ENCODE peak calls at places on chromosomes 5 and 9, in seven cellular contexts. K, U, O, C, J, G and Z are unnamed samples. For H3K4me1, the result is how much of the 10 kb centered on the place peaks cover.

GRCh38 chr5:317086-317811 is 4.3 kb upstream of the AHRR start:
- DNase-seq in O (no peak), K (peak), U (no peak), G (no peak), C (no peak), J (no peak), Z (no peak)

GRCh38 chr5:88813805-88814584 is 69.0 kb downstream of the MEF2C start:
- DNase-seq in G (no peak), O (no peak), C (no peak), U (no peak), K (no peak), J (no peak), Z (no peak)

GRCh38 chr5:172775326-172776234 is 4.6 kb upstream of the DUSP1 start:
- DNase-seq in O (peak), J (no peak), C (peak), K (no peak), G (peak), U (peak), Z (peak)

GRCh38 chr9:16103613-16104012 is 550.8 kb downstream of the CCDC171 start:
- DNase-seq in K (no peak), C (no peak), O (peak), J (no peak), G (no peak), U (no peak), Z (no peak)

GRCh38 chr9:72476617-72477375 is 44.6 kb upstream of the TMC1 start:
- DNase-seq in O (no peak), K (no peak), U (peak), C (no peak), G (no peak), J (peak), Z (no peak)

GRCh38 chr9:21095561-21095960 is 17.8 kb upstream of the IFNB1 start:
- DNase-seq in O (no peak), K (no peak), G (no peak), J (no peak), U (no peak), C (no peak), Z (no peak)

GRCh38 chr5:53360811-53361210 is 119.6 kb upstream of the FST start:
- DNase-seq in J (no peak), C (no peak), G (no peak), K (no peak), U (no peak), O (no peak), Z (no peak)

GRCh38 chr9:132572921-132573320 is 9.5 kb upstream of the BARHL1 start:
- DNase-seq in K (no peak), G (no peak), C (no peak), J (no peak), O (no peak), U (no peak), Z (no peak)

GRCh38 chr5:136457390-136458094 is 92.2 kb upstream of the TRPC7 start:
- DNase-seq in C (no peak), U (no peak), O (no peak), J (no peak), G (no peak), K (no peak), Z (no peak)

GRCh38 chr5:9613360-9613759 is 16.8 kb downstream of the TAS2R1 start:
- DNase-seq in J (no peak), O (no peak), K (no peak), U (no peak), C (no peak), G (no peak), Z (no peak)

GRCh38 chr5:125595095-125595494 is 828.1 kb upstream of the GRAMD2B start:
- DNase-seq in O (peak), U (peak), C (no peak), G (peak), K (no peak), J (no peak), Z (peak)

GRCh38 chr5:167945542-167946384 is 345.7 kb upstream of the WWC1 start:
- DNase-seq in C (no peak), G (no peak), O (no peak), J (no peak), K (no peak), U (no peak), Z (no peak)

GRCh38 chr5:121692163-121692562 is 159.5 kb upstream of the FTMT start:
- DNase-seq in C (no peak), J (no peak), G (no peak), K (no peak), O (no peak), U (no peak), Z (no peak)

GRCh38 chr9:7452378-7452777 is 347.2 kb downstream of the DMAC1 start:
- DNase-seq in C (no peak), K (no peak), G (no peak), O (no peak), U (no peak), J (no peak), Z (no peak)

GRCh38 chr5:93581738-93582414 is 857 bp upstream of the NR2F1-AS1 start:
- DNase-seq in G (no peak), O (peak), C (no peak), U (no peak), K (no peak), J (no peak), Z (no peak)

GRCh38 chr9:126108240-126108639 is 218.4 kb upstream of the MVB12B start:
- DNase-seq in C (no peak), K (no peak), O (no peak), J (no peak), G (no peak), U (no peak), Z (no peak)

GRCh38 chr9:69389437-69389995 is 64.5 kb downstream of the ENTREP1 start:
- DNase-seq in O (no peak), C (no peak), G (no peak), J (no peak), K (no peak), U (no peak), Z (no peak)

GRCh38 chr9:1941989-1942388 is 73.2 kb upstream of the SMARCA2 start:
- DNase-seq in K (no peak), U (no peak), G (no peak), C (no peak), O (no peak), J (no peak), Z (no peak)

GRCh38 chr5:106956901-106957300 is 713.8 kb downstream of the EFNA5 start:
- DNase-seq in G (no peak), K (no peak), O (no peak), J (no peak), C (no peak), U (no peak), Z (no peak)

GRCh38 chr5:80864706-80865435 is 95.3 kb upstream of the RASGRF2 start:
- DNase-seq in C (no peak), G (no peak), O (no peak), U (no peak), K (no peak), J (no peak), Z (no peak)

GRCh38 chr9:116219686-116220085 is 66.1 kb downstream of the PAPPA start:
- DNase-seq in U (no peak), C (no peak), O (no peak), J (no peak), K (no peak), G (no peak), Z (no peak)

GRCh38 chr9:70012569-70012968 is 31.1 kb upstream of the MAMDC2 start:
- DNase-seq in U (no peak), O (no peak), J (no peak), K (no peak), C (no peak), G (no peak), Z (no peak)

GRCh38 chr9:130938652-130939404 is at the start of gene FIBCD1:
- DNase-seq in J (no peak), O (no peak), C (no peak), K (peak), G (no peak), U (peak), Z (no peak)

GRCh38 chr5:107633171-107633901 is 37.4 kb downstream of the EFNA5 start:
- DNase-seq in G (no peak), C (no peak), K (no peak), O (no peak), U (no peak), J (no peak), Z (no peak)

GRCh38 chr9:136605966-136606365 is 56.8 kb upstream of the EGFL7 start:
- DNase-seq in J (no peak), U (no peak), G (no peak), O (peak), K (no peak), C (no peak), Z (no peak)
- TF ChIP-seq CTCF in J (no peak), U (no peak), G (no peak), O (no peak), K (no peak), C (no peak), Z (no peak)

GRCh38 chr9:112170968-112171367 is 4.1 kb downstream of the SUSD1 start:
- DNase-seq in C (no peak), U (no peak), J (no peak), G (no peak), K (no peak), O (no peak), Z (no peak)

GRCh38 chr9:112174965-112175795 is at the start of gene SUSD1:
- DNase-seq in U (peak), O (no peak), J (peak), K (no peak), G (peak), C (peak), Z (peak)

GRCh38 chr9:112174223-112174964 is 703 bp downstream of the SUSD1 start:
- DNase-seq in U (peak), C (peak), G (peak), J (peak), O (no peak), K (no peak), Z (peak)

GRCh38 chr9:112175796-112176315 is 759 bp upstream of the SUSD1 start:
- DNase-seq in J (no peak), K (no peak), O (no peak), C (no peak), G (no peak), U (no peak), Z (no peak)

DNA sequence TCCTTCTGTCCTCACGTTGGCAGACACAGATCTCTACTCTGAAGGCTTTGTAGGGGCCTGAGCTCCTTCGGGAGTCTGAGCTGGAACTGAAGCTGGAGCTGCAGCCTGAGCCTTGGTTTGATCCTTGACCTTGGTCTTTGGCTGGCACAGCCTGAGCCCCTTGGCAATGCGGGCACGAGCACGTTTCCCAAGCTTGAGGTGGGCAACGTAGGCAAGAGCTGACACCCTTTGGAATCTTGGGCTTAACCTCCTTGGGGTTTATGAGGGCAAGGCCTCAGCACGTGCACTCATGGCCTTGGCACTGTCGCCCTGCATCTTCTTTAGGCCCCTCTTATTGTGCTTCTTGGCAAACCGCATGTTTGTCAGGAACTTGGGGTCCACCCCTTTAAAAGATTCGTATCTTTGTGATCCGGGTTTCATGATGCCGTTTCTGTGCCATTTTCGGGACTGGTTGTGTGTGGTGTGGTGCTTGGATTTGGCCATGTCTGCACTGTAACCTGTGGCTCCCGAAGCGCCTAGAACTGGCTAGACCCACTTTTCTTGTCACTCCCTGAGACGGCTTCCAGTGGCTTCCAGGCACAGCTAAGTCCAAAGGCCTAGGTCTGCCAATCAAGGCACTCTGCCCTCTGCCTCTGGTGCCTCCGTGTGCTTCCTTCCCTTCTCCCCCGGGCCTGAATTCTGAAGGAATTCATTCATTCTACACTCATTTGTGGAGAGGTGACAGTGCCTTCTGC is 1.4 kb downstream of the SUSD1 start:
- DNase-seq in K (no peak), O (no peak), U (peak), C (no peak), J (no peak), G (no peak), Z (no peak)
- H3K4me1 ChIP-seq in K (under half), O (under half), U (under half), C (under half), J (under half), G (under half), Z (under half)

GRCh38 chr5:181043285-181044092 is 3.4 kb downstream of the BTNL9 start:
- DNase-seq in U (peak), G (peak), O (no peak), C (no peak), K (peak), J (no peak), Z (peak)
- TF ChIP-seq CTCF in U (no peak), G (no peak), O (no peak), C (no peak), K (peak), J (no peak), Z (peak)

DNA sequence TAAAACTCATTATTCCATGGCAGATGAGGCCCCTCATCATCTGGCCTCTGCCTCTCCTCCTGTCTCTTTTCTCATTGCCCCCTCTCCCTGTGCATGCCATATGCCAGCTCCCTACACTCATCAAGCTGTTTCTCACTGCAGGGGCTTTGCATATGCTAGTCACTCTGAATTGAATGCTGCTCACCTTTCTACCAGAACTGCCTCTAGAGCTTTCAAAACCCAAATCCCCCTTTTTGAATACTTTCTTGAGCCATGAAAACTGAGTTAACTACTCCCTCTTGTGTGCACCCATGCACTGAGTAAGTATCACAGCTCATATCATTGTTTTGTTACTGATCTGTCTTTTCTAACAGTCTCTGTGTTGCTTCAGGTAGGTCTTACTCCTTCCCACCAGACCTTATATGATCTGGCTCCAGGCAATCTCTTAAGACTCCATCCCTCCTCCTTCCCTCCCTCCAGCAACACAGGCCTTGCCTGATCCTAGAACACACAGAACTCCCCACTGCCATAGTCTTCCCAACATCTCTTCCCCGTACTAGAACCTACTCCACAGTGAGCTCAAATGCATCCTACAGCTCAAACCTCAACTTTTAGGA is 60.5 kb downstream of the ASTN2 start:
- DNase-seq in K (no peak), G (no peak), O (no peak), U (no peak), C (no peak), J (no peak), Z (no peak)
- H3K4me1 ChIP-seq in K (under half), G (under half), O (under half), U (under half), C (under half), J (under half), Z (under half)

GRCh38 chr9:33742519-33742918 is 52.8 kb upstream of the PRSS3 start:
- DNase-seq in K (peak), J (no peak), U (no peak), G (no peak), C (no peak), O (no peak), Z (no peak)
- TF ChIP-seq CTCF in K (peak), J (no peak), U (peak), G (no peak), C (no peak), O (no peak), Z (no peak)